ENCODE peak calls at places on chromosomes 12 and 14, in nine cellular contexts. One of them, this sample, is unnamed.

GRCh38 chr14:103653802-103654201 is 24.8 kb downstream of the KLC1 start:
- DNase-seq in NCI-H1105 treated with DMSO at 0.1 percent for 48 hours: no peak
- DNase-seq in cardiac fibroblast: no peak
- DNase-seq in HTR-8/SVneo: no peak
- DNase-seq in non-pigmented ciliary epithelial cell: no peak
- DNase-seq in skeletal muscle cell: no peak
- DNase-seq in stimulated activated effector memory CD8-positive, alpha-beta T cell treated with anti-CD3 and anti-CD28 coated beads, Interleukin-12 subunit alpha, Interleukin-12 subunit beta, amount 100 ng/mL, for 72 hours: no peak
- DNase-seq in activated CD8-positive, alpha-beta memory T cell treated with anti-CD3 and anti-CD28 coated beads, Interleukin-2, amount 50 U/mL, for 4 hours: no peak
- DNase-seq in lung microvascular endothelial cell: no peak
- DNase-seq in this sample: no peak

GRCh38 chr12:62799126-62799736 is 135.7 kb downstream of the PPM1H start:
- DNase-seq in NCI-H1105 treated with DMSO at 0.1 percent for 48 hours: peak; percentile 67
- DNase-seq in cardiac fibroblast: peak; percentile 87
- DNase-seq in HTR-8/SVneo: peak; percentile 82
- DNase-seq in non-pigmented ciliary epithelial cell: no peak
- DNase-seq in skeletal muscle cell: no peak
- DNase-seq in stimulated activated effector memory CD8-positive, alpha-beta T cell treated with anti-CD3 and anti-CD28 coated beads, Interleukin-12 subunit alpha, Interleukin-12 subunit beta, amount 100 ng/mL, for 72 hours: peak; percentile 80
- DNase-seq in activated CD8-positive, alpha-beta memory T cell treated with anti-CD3 and anti-CD28 coated beads, Interleukin-2, amount 50 U/mL, for 4 hours: peak; percentile 52
- DNase-seq in lung microvascular endothelial cell: peak; percentile 77
- DNase-seq in this sample: peak; percentile 43

GRCh38 chr12:38772427-38772826 is 133.0 kb downstream of the CPNE8 start:
- DNase-seq in NCI-H1105 treated with DMSO at 0.1 percent for 48 hours: no peak
- DNase-seq in cardiac fibroblast: no peak
- DNase-seq in HTR-8/SVneo: no peak
- DNase-seq in non-pigmented ciliary epithelial cell: no peak
- DNase-seq in skeletal muscle cell: no peak
- DNase-seq in stimulated activated effector memory CD8-positive, alpha-beta T cell treated with anti-CD3 and anti-CD28 coated beads, Interleukin-12 subunit alpha, Interleukin-12 subunit beta, amount 100 ng/mL, for 72 hours: no peak
- DNase-seq in activated CD8-positive, alpha-beta memory T cell treated with anti-CD3 and anti-CD28 coated beads, Interleukin-2, amount 50 U/mL, for 4 hours: no peak
- DNase-seq in lung microvascular endothelial cell: no peak
- DNase-seq in this sample: no peak

GRCh38 chr14:94426526-94426925 is 26.1 kb downstream of the SERPINA11 start:
- DNase-seq in NCI-H1105 treated with DMSO at 0.1 percent for 48 hours: no peak
- DNase-seq in cardiac fibroblast: no peak
- DNase-seq in HTR-8/SVneo: no peak
- DNase-seq in non-pigmented ciliary epithelial cell: no peak
- DNase-seq in skeletal muscle cell: no peak
- DNase-seq in stimulated activated effector memory CD8-positive, alpha-beta T cell treated with anti-CD3 and anti-CD28 coated beads, Interleukin-12 subunit alpha, Interleukin-12 subunit beta, amount 100 ng/mL, for 72 hours: no peak
- DNase-seq in activated CD8-positive, alpha-beta memory T cell treated with anti-CD3 and anti-CD28 coated beads, Interleukin-2, amount 50 U/mL, for 4 hours: no peak
- DNase-seq in lung microvascular endothelial cell: no peak
- DNase-seq in this sample: no peak

GRCh38 chr12:72338437-72338836 is 66.3 kb downstream of the TRHDE start:
- DNase-seq in NCI-H1105 treated with DMSO at 0.1 percent for 48 hours: no peak
- DNase-seq in cardiac fibroblast: no peak
- DNase-seq in HTR-8/SVneo: no peak
- DNase-seq in non-pigmented ciliary epithelial cell: no peak
- DNase-seq in skeletal muscle cell: no peak
- DNase-seq in stimulated activated effector memory CD8-positive, alpha-beta T cell treated with anti-CD3 and anti-CD28 coated beads, Interleukin-12 subunit alpha, Interleukin-12 subunit beta, amount 100 ng/mL, for 72 hours: no peak
- DNase-seq in activated CD8-positive, alpha-beta memory T cell treated with anti-CD3 and anti-CD28 coated beads, Interleukin-2, amount 50 U/mL, for 4 hours: no peak
- DNase-seq in lung microvascular endothelial cell: no peak
- DNase-seq in this sample: no peak

GRCh38 chr12:100752841-100753240 is 41.7 kb upstream of the ANO4 start:
- DNase-seq in NCI-H1105 treated with DMSO at 0.1 percent for 48 hours: no peak
- DNase-seq in cardiac fibroblast: no peak
- DNase-seq in HTR-8/SVneo: no peak
- DNase-seq in non-pigmented ciliary epithelial cell: no peak
- DNase-seq in skeletal muscle cell: no peak
- DNase-seq in stimulated activated effector memory CD8-positive, alpha-beta T cell treated with anti-CD3 and anti-CD28 coated beads, Interleukin-12 subunit alpha, Interleukin-12 subunit beta, amount 100 ng/mL, for 72 hours: no peak
- DNase-seq in activated CD8-positive, alpha-beta memory T cell treated with anti-CD3 and anti-CD28 coated beads, Interleukin-2, amount 50 U/mL, for 4 hours: no peak
- DNase-seq in lung microvascular endothelial cell: no peak
- DNase-seq in this sample: no peak

GRCh38 chr12:12240671-12241345 is 26.0 kb downstream of the LRP6 start:
- DNase-seq in NCI-H1105 treated with DMSO at 0.1 percent for 48 hours: no peak
- DNase-seq in cardiac fibroblast: peak; percentile 53
- DNase-seq in HTR-8/SVneo: no peak
- DNase-seq in non-pigmented ciliary epithelial cell: peak; percentile 26
- DNase-seq in skeletal muscle cell: peak; percentile 18
- DNase-seq in stimulated activated effector memory CD8-positive, alpha-beta T cell treated with anti-CD3 and anti-CD28 coated beads, Interleukin-12 subunit alpha, Interleukin-12 subunit beta, amount 100 ng/mL, for 72 hours: no peak
- DNase-seq in activated CD8-positive, alpha-beta memory T cell treated with anti-CD3 and anti-CD28 coated beads, Interleukin-2, amount 50 U/mL, for 4 hours: no peak
- DNase-seq in lung microvascular endothelial cell: peak; percentile 35
- DNase-seq in this sample: no peak

GRCh38 chr12:27190761-27191160 is 53.3 kb upstream of the STK38L start:
- DNase-seq in NCI-H1105 treated with DMSO at 0.1 percent for 48 hours: no peak
- DNase-seq in cardiac fibroblast: peak; percentile 83
- DNase-seq in HTR-8/SVneo: no peak
- DNase-seq in non-pigmented ciliary epithelial cell: no peak
- DNase-seq in skeletal muscle cell: no peak
- DNase-seq in stimulated activated effector memory CD8-positive, alpha-beta T cell treated with anti-CD3 and anti-CD28 coated beads, Interleukin-12 subunit alpha, Interleukin-12 subunit beta, amount 100 ng/mL, for 72 hours: no peak
- DNase-seq in activated CD8-positive, alpha-beta memory T cell treated with anti-CD3 and anti-CD28 coated beads, Interleukin-2, amount 50 U/mL, for 4 hours: no peak
- DNase-seq in lung microvascular endothelial cell: no peak
- DNase-seq in this sample: no peak

GRCh38 chr12:68609955-68610434 is 704 bp upstream of the RAP1B start:
- DNase-seq in NCI-H1105 treated with DMSO at 0.1 percent for 48 hours: no peak
- DNase-seq in cardiac fibroblast: peak; percentile 62
- DNase-seq in HTR-8/SVneo: peak; percentile 23
- DNase-seq in non-pigmented ciliary epithelial cell: no peak
- DNase-seq in skeletal muscle cell: no peak
- DNase-seq in stimulated activated effector memory CD8-positive, alpha-beta T cell treated with anti-CD3 and anti-CD28 coated beads, Interleukin-12 subunit alpha, Interleukin-12 subunit beta, amount 100 ng/mL, for 72 hours: no peak
- DNase-seq in activated CD8-positive, alpha-beta memory T cell treated with anti-CD3 and anti-CD28 coated beads, Interleukin-2, amount 50 U/mL, for 4 hours: no peak
- DNase-seq in lung microvascular endothelial cell: peak; percentile 44
- DNase-seq in this sample: no peak

GRCh38 chr14:31229638-31230229 is 22.1 kb upstream of the HECTD1 start:
- DNase-seq in NCI-H1105 treated with DMSO at 0.1 percent for 48 hours: no peak
- DNase-seq in cardiac fibroblast: peak; percentile 99
- DNase-seq in HTR-8/SVneo: peak; percentile 96
- DNase-seq in non-pigmented ciliary epithelial cell: peak; percentile 83
- DNase-seq in skeletal muscle cell: peak; percentile 96
- DNase-seq in stimulated activated effector memory CD8-positive, alpha-beta T cell treated with anti-CD3 and anti-CD28 coated beads, Interleukin-12 subunit alpha, Interleukin-12 subunit beta, amount 100 ng/mL, for 72 hours: no peak
- DNase-seq in activated CD8-positive, alpha-beta memory T cell treated with anti-CD3 and anti-CD28 coated beads, Interleukin-2, amount 50 U/mL, for 4 hours: no peak
- DNase-seq in lung microvascular endothelial cell: peak; percentile 76
- DNase-seq in this sample: peak; percentile 88

GRCh38 chr12:6925543-6926279 is 2.0 kb upstream of the ATN1 start:
- DNase-seq in NCI-H1105 treated with DMSO at 0.1 percent for 48 hours: peak; percentile 47
- DNase-seq in cardiac fibroblast: peak; percentile 95
- DNase-seq in HTR-8/SVneo: peak; percentile 85
- DNase-seq in non-pigmented ciliary epithelial cell: no peak
- DNase-seq in skeletal muscle cell: peak; percentile 68
- DNase-seq in stimulated activated effector memory CD8-positive, alpha-beta T cell treated with anti-CD3 and anti-CD28 coated beads, Interleukin-12 subunit alpha, Interleukin-12 subunit beta, amount 100 ng/mL, for 72 hours: no peak
- DNase-seq in activated CD8-positive, alpha-beta memory T cell treated with anti-CD3 and anti-CD28 coated beads, Interleukin-2, amount 50 U/mL, for 4 hours: no peak
- DNase-seq in lung microvascular endothelial cell: peak; percentile 87
- DNase-seq in this sample: peak; percentile 55

GRCh38 chr14:81176224-81176623 is 44.5 kb downstream of the GTF2A1 start:
- DNase-seq in NCI-H1105 treated with DMSO at 0.1 percent for 48 hours: no peak
- DNase-seq in cardiac fibroblast: no peak
- DNase-seq in HTR-8/SVneo: no peak
- DNase-seq in non-pigmented ciliary epithelial cell: no peak
- DNase-seq in skeletal muscle cell: no peak
- DNase-seq in stimulated activated effector memory CD8-positive, alpha-beta T cell treated with anti-CD3 and anti-CD28 coated beads, Interleukin-12 subunit alpha, Interleukin-12 subunit beta, amount 100 ng/mL, for 72 hours: no peak
- DNase-seq in activated CD8-positive, alpha-beta memory T cell treated with anti-CD3 and anti-CD28 coated beads, Interleukin-2, amount 50 U/mL, for 4 hours: no peak
- DNase-seq in lung microvascular endothelial cell: no peak
- DNase-seq in this sample: no peak

GRCh38 chr12:31687101-31687527 is 27.6 kb downstream of the ETFBKMT start:
- DNase-seq in NCI-H1105 treated with DMSO at 0.1 percent for 48 hours: no peak
- DNase-seq in cardiac fibroblast: no peak
- DNase-seq in HTR-8/SVneo: no peak
- DNase-seq in non-pigmented ciliary epithelial cell: no peak
- DNase-seq in skeletal muscle cell: no peak
- DNase-seq in stimulated activated effector memory CD8-positive, alpha-beta T cell treated with anti-CD3 and anti-CD28 coated beads, Interleukin-12 subunit alpha, Interleukin-12 subunit beta, amount 100 ng/mL, for 72 hours: no peak
- DNase-seq in activated CD8-positive, alpha-beta memory T cell treated with anti-CD3 and anti-CD28 coated beads, Interleukin-2, amount 50 U/mL, for 4 hours: no peak
- DNase-seq in lung microvascular endothelial cell: no peak
- DNase-seq in this sample: no peak

GRCh38 chr12:117073611-117074010 is 25.6 kb downstream of the TESC start:
- DNase-seq in NCI-H1105 treated with DMSO at 0.1 percent for 48 hours: no peak
- DNase-seq in cardiac fibroblast: no peak
- DNase-seq in HTR-8/SVneo: no peak
- DNase-seq in non-pigmented ciliary epithelial cell: no peak
- DNase-seq in skeletal muscle cell: no peak
- DNase-seq in stimulated activated effector memory CD8-positive, alpha-beta T cell treated with anti-CD3 and anti-CD28 coated beads, Interleukin-12 subunit alpha, Interleukin-12 subunit beta, amount 100 ng/mL, for 72 hours: no peak
- DNase-seq in activated CD8-positive, alpha-beta memory T cell treated with anti-CD3 and anti-CD28 coated beads, Interleukin-2, amount 50 U/mL, for 4 hours: no peak
- DNase-seq in lung microvascular endothelial cell: no peak
- DNase-seq in this sample: no peak

GRCh38 chr12:37543131-37543965 is 773.2 kb upstream of the ALG10B start:
- DNase-seq in NCI-H1105 treated with DMSO at 0.1 percent for 48 hours: peak; percentile 84
- DNase-seq in cardiac fibroblast: no peak
- DNase-seq in HTR-8/SVneo: no peak
- DNase-seq in non-pigmented ciliary epithelial cell: no peak
- DNase-seq in skeletal muscle cell: no peak
- DNase-seq in stimulated activated effector memory CD8-positive, alpha-beta T cell treated with anti-CD3 and anti-CD28 coated beads, Interleukin-12 subunit alpha, Interleukin-12 subunit beta, amount 100 ng/mL, for 72 hours: no peak
- DNase-seq in activated CD8-positive, alpha-beta memory T cell treated with anti-CD3 and anti-CD28 coated beads, Interleukin-2, amount 50 U/mL, for 4 hours: no peak
- DNase-seq in lung microvascular endothelial cell: no peak
- DNase-seq in this sample: no peak

GRCh38 chr14:99413172-99413571 is 67.5 kb downstream of the SETD3 start:
- DNase-seq in NCI-H1105 treated with DMSO at 0.1 percent for 48 hours: no peak
- DNase-seq in cardiac fibroblast: no peak
- DNase-seq in HTR-8/SVneo: no peak
- DNase-seq in non-pigmented ciliary epithelial cell: no peak
- DNase-seq in skeletal muscle cell: no peak
- DNase-seq in stimulated activated effector memory CD8-positive, alpha-beta T cell treated with anti-CD3 and anti-CD28 coated beads, Interleukin-12 subunit alpha, Interleukin-12 subunit beta, amount 100 ng/mL, for 72 hours: no peak
- DNase-seq in activated CD8-positive, alpha-beta memory T cell treated with anti-CD3 and anti-CD28 coated beads, Interleukin-2, amount 50 U/mL, for 4 hours: no peak
- DNase-seq in lung microvascular endothelial cell: no peak
- DNase-seq in this sample: no peak

GRCh38 chr14:93036652-93037341 is 78.9 kb downstream of the ITPK1 start:
- DNase-seq in NCI-H1105 treated with DMSO at 0.1 percent for 48 hours: no peak
- DNase-seq in cardiac fibroblast: peak; percentile 83
- DNase-seq in HTR-8/SVneo: no peak
- DNase-seq in non-pigmented ciliary epithelial cell: no peak
- DNase-seq in skeletal muscle cell: no peak
- DNase-seq in stimulated activated effector memory CD8-positive, alpha-beta T cell treated with anti-CD3 and anti-CD28 coated beads, Interleukin-12 subunit alpha, Interleukin-12 subunit beta, amount 100 ng/mL, for 72 hours: no peak
- DNase-seq in activated CD8-positive, alpha-beta memory T cell treated with anti-CD3 and anti-CD28 coated beads, Interleukin-2, amount 50 U/mL, for 4 hours: no peak
- DNase-seq in lung microvascular endothelial cell: peak; percentile 22
- DNase-seq in this sample: no peak

GRCh38 chr14:103408491-103409155 is 23.4 kb downstream of the MARK3 start:
- DNase-seq in NCI-H1105 treated with DMSO at 0.1 percent for 48 hours: no peak
- DNase-seq in cardiac fibroblast: peak; percentile 77
- DNase-seq in HTR-8/SVneo: no peak
- DNase-seq in non-pigmented ciliary epithelial cell: no peak
- DNase-seq in skeletal muscle cell: no peak
- DNase-seq in stimulated activated effector memory CD8-positive, alpha-beta T cell treated with anti-CD3 and anti-CD28 coated beads, Interleukin-12 subunit alpha, Interleukin-12 subunit beta, amount 100 ng/mL, for 72 hours: no peak
- DNase-seq in activated CD8-positive, alpha-beta memory T cell treated with anti-CD3 and anti-CD28 coated beads, Interleukin-2, amount 50 U/mL, for 4 hours: no peak
- DNase-seq in lung microvascular endothelial cell: peak; percentile 57
- DNase-seq in this sample: no peak

GRCh38 chr12:94615284-94616216 is 34.8 kb downstream of the TMCC3 start:
- DNase-seq in NCI-H1105 treated with DMSO at 0.1 percent for 48 hours: no peak
- DNase-seq in cardiac fibroblast: peak; percentile 52
- DNase-seq in HTR-8/SVneo: peak; percentile 67
- DNase-seq in non-pigmented ciliary epithelial cell: no peak
- DNase-seq in skeletal muscle cell: peak; percentile 68
- DNase-seq in stimulated activated effector memory CD8-positive, alpha-beta T cell treated with anti-CD3 and anti-CD28 coated beads, Interleukin-12 subunit alpha, Interleukin-12 subunit beta, amount 100 ng/mL, for 72 hours: no peak
- DNase-seq in activated CD8-positive, alpha-beta memory T cell treated with anti-CD3 and anti-CD28 coated beads, Interleukin-2, amount 50 U/mL, for 4 hours: no peak
- DNase-seq in lung microvascular endothelial cell: peak; percentile 81
- DNase-seq in this sample: peak; percentile 6

GRCh38 chr12:49529409-49529808 is 9.4 kb upstream of the KCNH3 start:
- DNase-seq in NCI-H1105 treated with DMSO at 0.1 percent for 48 hours: no peak
- DNase-seq in cardiac fibroblast: no peak
- DNase-seq in HTR-8/SVneo: no peak
- DNase-seq in non-pigmented ciliary epithelial cell: no peak
- DNase-seq in skeletal muscle cell: no peak
- DNase-seq in stimulated activated effector memory CD8-positive, alpha-beta T cell treated with anti-CD3 and anti-CD28 coated beads, Interleukin-12 subunit alpha, Interleukin-12 subunit beta, amount 100 ng/mL, for 72 hours: no peak
- DNase-seq in activated CD8-positive, alpha-beta memory T cell treated with anti-CD3 and anti-CD28 coated beads, Interleukin-2, amount 50 U/mL, for 4 hours: no peak
- DNase-seq in lung microvascular endothelial cell: no peak
- DNase-seq in this sample: no peak

GRCh38 chr14:94021001-94021400 is 5.1 kb upstream of the OTUB2 start:
- DNase-seq in NCI-H1105 treated with DMSO at 0.1 percent for 48 hours: no peak
- DNase-seq in cardiac fibroblast: no peak
- DNase-seq in HTR-8/SVneo: no peak
- DNase-seq in non-pigmented ciliary epithelial cell: no peak
- DNase-seq in skeletal muscle cell: no peak
- DNase-seq in stimulated activated effector memory CD8-positive, alpha-beta T cell treated with anti-CD3 and anti-CD28 coated beads, Interleukin-12 subunit alpha, Interleukin-12 subunit beta, amount 100 ng/mL, for 72 hours: no peak
- DNase-seq in activated CD8-positive, alpha-beta memory T cell treated with anti-CD3 and anti-CD28 coated beads, Interleukin-2, amount 50 U/mL, for 4 hours: no peak
- DNase-seq in lung microvascular endothelial cell: peak; percentile 50
- DNase-seq in this sample: no peak